ENCODE peak calls at places on chromosome 1, in seven cellular contexts. One of them, this sample, is unnamed.
A peak's percentile ranks its signal among the peaks of the same experiment; 100 is the strongest.

GRCh38 chr1:205172729-205173366 is 38.7 kb downstream of the DSTYK start:
- DNase-seq in left lung: no peak
- DNase-seq in cortex of kidney: no peak
- DNase-seq in progenitor cell of endocrine pancreas: no peak
- DNase-seq in HL-60: no peak
- DNase-seq in GM13976: no peak
- DNase-seq in stimulated activated CD4-positive, alpha-beta T cell treated with anti-CD3 and anti-CD28 coated beads, TNF-alpha, amount 100 ng/mL, for 24 hours: no peak
- DNase-seq in this sample: no peak

GRCh38 chr1:23751050-23751814 is 8.0 kb downstream of the ELOA start:
- DNase-seq in stimulated activated CD4-positive, alpha-beta T cell treated with anti-CD3 and anti-CD28 coated beads, TNF-alpha, amount 100 ng/mL, for 24 hours: no peak
- DNase-seq in progenitor cell of endocrine pancreas: peak; percentile 27
- DNase-seq in GM13976: peak; percentile 82
- DNase-seq in left lung: no peak
- DNase-seq in cortex of kidney: no peak
- DNase-seq in HL-60: peak; percentile 69
- DNase-seq in this sample: peak; percentile 9

GRCh38 chr1:19646366-19646765 is 2.3 kb downstream of the NBL1 start:
- DNase-seq in GM13976: no peak
- DNase-seq in HL-60: peak; percentile 46
- DNase-seq in left lung: no peak
- DNase-seq in progenitor cell of endocrine pancreas: no peak
- DNase-seq in cortex of kidney: no peak
- DNase-seq in stimulated activated CD4-positive, alpha-beta T cell treated with anti-CD3 and anti-CD28 coated beads, TNF-alpha, amount 100 ng/mL, for 24 hours: no peak
- DNase-seq in this sample: no peak

GRCh38 chr1:247367786-247368342 is 36.2 kb upstream of the ZNF496 start:
- DNase-seq in left lung: no peak
- DNase-seq in cortex of kidney: no peak
- DNase-seq in progenitor cell of endocrine pancreas: no peak
- DNase-seq in GM13976: no peak
- DNase-seq in stimulated activated CD4-positive, alpha-beta T cell treated with anti-CD3 and anti-CD28 coated beads, TNF-alpha, amount 100 ng/mL, for 24 hours: no peak
- DNase-seq in HL-60: no peak
- DNase-seq in this sample: no peak

GRCh38 chr1:236108027-236108648 is 34.2 kb upstream of the GPR137B start:
- DNase-seq in stimulated activated CD4-positive, alpha-beta T cell treated with anti-CD3 and anti-CD28 coated beads, TNF-alpha, amount 100 ng/mL, for 24 hours: no peak
- DNase-seq in GM13976: no peak
- DNase-seq in progenitor cell of endocrine pancreas: no peak
- DNase-seq in cortex of kidney: no peak
- DNase-seq in HL-60: no peak
- DNase-seq in left lung: no peak
- DNase-seq in this sample: no peak

GRCh38 chr1:53111073-53111556 is 31.3 kb downstream of the SLC1A7 start:
- DNase-seq in HL-60: no peak
- DNase-seq in progenitor cell of endocrine pancreas: no peak
- DNase-seq in cortex of kidney: no peak
- DNase-seq in left lung: no peak
- DNase-seq in stimulated activated CD4-positive, alpha-beta T cell treated with anti-CD3 and anti-CD28 coated beads, TNF-alpha, amount 100 ng/mL, for 24 hours: no peak
- DNase-seq in GM13976: no peak
- DNase-seq in this sample: no peak

GRCh38 chr1:99969729-99970591 is at the start of gene SLC35A3:
- DNase-seq in left lung: peak; percentile 96
- DNase-seq in HL-60: peak; percentile 87
- DNase-seq in stimulated activated CD4-positive, alpha-beta T cell treated with anti-CD3 and anti-CD28 coated beads, TNF-alpha, amount 100 ng/mL, for 24 hours: peak; percentile 74
- DNase-seq in cortex of kidney: no peak
- DNase-seq in progenitor cell of endocrine pancreas: peak; percentile 77
- DNase-seq in GM13976: peak; percentile 93
- DNase-seq in this sample: peak; percentile 43

GRCh38 chr1:153548722-153549695 is at the start of gene S100A3:
- DNase-seq in progenitor cell of endocrine pancreas: no peak
- DNase-seq in GM13976: no peak
- DNase-seq in HL-60: peak; percentile 53
- DNase-seq in left lung: no peak
- DNase-seq in cortex of kidney: no peak
- DNase-seq in stimulated activated CD4-positive, alpha-beta T cell treated with anti-CD3 and anti-CD28 coated beads, TNF-alpha, amount 100 ng/mL, for 24 hours: no peak
- DNase-seq in this sample: no peak

GRCh38 chr1:94327001-94327685 is 89.8 kb upstream of the ARHGAP29 start:
- DNase-seq in GM13976: no peak
- DNase-seq in left lung: peak; percentile 73
- DNase-seq in progenitor cell of endocrine pancreas: no peak
- DNase-seq in cortex of kidney: no peak
- DNase-seq in HL-60: no peak
- DNase-seq in stimulated activated CD4-positive, alpha-beta T cell treated with anti-CD3 and anti-CD28 coated beads, TNF-alpha, amount 100 ng/mL, for 24 hours: no peak
- DNase-seq in this sample: no peak

GRCh38 chr1:199956005-199956404 is 71.5 kb upstream of the NR5A2 start:
- DNase-seq in stimulated activated CD4-positive, alpha-beta T cell treated with anti-CD3 and anti-CD28 coated beads, TNF-alpha, amount 100 ng/mL, for 24 hours: no peak
- DNase-seq in HL-60: no peak
- DNase-seq in progenitor cell of endocrine pancreas: no peak
- DNase-seq in left lung: no peak
- DNase-seq in GM13976: no peak
- DNase-seq in cortex of kidney: no peak
- DNase-seq in this sample: no peak

GRCh38 chr1:34164510-34165381 is at the start of gene CSMD2:
- DNase-seq in left lung: no peak
- DNase-seq in HL-60: no peak
- DNase-seq in progenitor cell of endocrine pancreas: peak; percentile 42
- DNase-seq in stimulated activated CD4-positive, alpha-beta T cell treated with anti-CD3 and anti-CD28 coated beads, TNF-alpha, amount 100 ng/mL, for 24 hours: no peak
- DNase-seq in GM13976: peak; percentile 30
- DNase-seq in cortex of kidney: no peak
- DNase-seq in this sample: no peak

GRCh38 chr1:153619171-153619570 is 3.0 kb upstream of the S100A14 start:
- DNase-seq in progenitor cell of endocrine pancreas: no peak
- DNase-seq in HL-60: no peak
- DNase-seq in stimulated activated CD4-positive, alpha-beta T cell treated with anti-CD3 and anti-CD28 coated beads, TNF-alpha, amount 100 ng/mL, for 24 hours: no peak
- DNase-seq in left lung: no peak
- DNase-seq in GM13976: no peak
- DNase-seq in cortex of kidney: no peak
- DNase-seq in this sample: no peak